ENCODE peak calls at places on chromosomes 11 and 22, in ten cellular contexts. G is pancreas; T is trophoblast cell; U is right lobe of liver; Z is gastrocnemius medialis; E is Panc1; R is GM23338; Y is mesendoderm; I is CD4-positive, CD25-positive, alpha-beta regulatory T cell; M is psoas muscle. N is an unnamed sample.
A peak's percentile ranks its signal among the peaks of the same experiment; 100 is the strongest.

GRCh38 chr22:28001171-28001835 is 82.2 kb upstream of the PITPNB start:
- DNase-seq in G (no peak), T (no peak), U (peak; percentile 51), Z (no peak), E (no peak), R (no peak), Y (no peak), I (no peak), M (no peak), N (no peak)

GRCh38 chr11:44950625-44951472 is at the start of gene TP53I11:
- DNase-seq in G (peak; percentile 80), T (peak; percentile 82), U (peak; percentile 79), Z (peak; percentile 37), E (no peak), R (no peak), Y (no peak), I (peak; percentile 46), M (peak; percentile 88), N (peak; percentile 95)

GRCh38 chr11:112265659-112266409 is 5.2 kb upstream of the PLET1 start:
- DNase-seq in G (no peak), T (no peak), U (no peak), Z (no peak), E (no peak), R (no peak), Y (no peak), I (no peak), M (no peak), N (peak; percentile 49)

GRCh38 chr11:12284321-12285050 is 92.9 kb upstream of the PARVA start:
- DNase-seq in G (no peak), T (no peak), U (no peak), Z (no peak), E (no peak), R (no peak), Y (no peak), I (no peak), M (no peak), N (no peak)

GRCh38 chr11:89487016-89487415 is 4.2 kb downstream of the NOX4 start:
- DNase-seq in G (no peak), T (no peak), U (no peak), Z (no peak), E (no peak), R (no peak), Y (peak; percentile 49), I (no peak), M (no peak), N (no peak)

GRCh38 chr11:97060184-97060583 is 670.4 kb downstream of the JRKL start:
- DNase-seq in G (no peak), T (no peak), U (no peak), Z (no peak), E (no peak), R (no peak), Y (no peak), I (no peak), M (no peak), N (no peak)

GRCh38 chr22:23263651-23264555 is 83.6 kb downstream of the BCR start:
- DNase-seq in G (no peak), T (no peak), U (no peak), Z (no peak), E (no peak), R (no peak), Y (no peak), I (peak; percentile 8), M (no peak), N (no peak)

GRCh38 chr22:46087816-46088277 is 62.5 kb upstream of the PPARA start:
- DNase-seq in G (peak; percentile 93), T (no peak), U (peak; percentile 92), Z (peak; percentile 79), E (no peak), R (no peak), Y (peak; percentile 11), I (no peak), M (peak; percentile 93), N (peak; percentile 92)

GRCh38 chr22:35746946-35747703 is 29.5 kb downstream of the APOL5 start:
- DNase-seq in G (no peak), T (no peak), U (no peak), Z (no peak), E (no peak), R (no peak), Y (no peak), I (no peak), M (no peak), N (no peak)

DNA sequence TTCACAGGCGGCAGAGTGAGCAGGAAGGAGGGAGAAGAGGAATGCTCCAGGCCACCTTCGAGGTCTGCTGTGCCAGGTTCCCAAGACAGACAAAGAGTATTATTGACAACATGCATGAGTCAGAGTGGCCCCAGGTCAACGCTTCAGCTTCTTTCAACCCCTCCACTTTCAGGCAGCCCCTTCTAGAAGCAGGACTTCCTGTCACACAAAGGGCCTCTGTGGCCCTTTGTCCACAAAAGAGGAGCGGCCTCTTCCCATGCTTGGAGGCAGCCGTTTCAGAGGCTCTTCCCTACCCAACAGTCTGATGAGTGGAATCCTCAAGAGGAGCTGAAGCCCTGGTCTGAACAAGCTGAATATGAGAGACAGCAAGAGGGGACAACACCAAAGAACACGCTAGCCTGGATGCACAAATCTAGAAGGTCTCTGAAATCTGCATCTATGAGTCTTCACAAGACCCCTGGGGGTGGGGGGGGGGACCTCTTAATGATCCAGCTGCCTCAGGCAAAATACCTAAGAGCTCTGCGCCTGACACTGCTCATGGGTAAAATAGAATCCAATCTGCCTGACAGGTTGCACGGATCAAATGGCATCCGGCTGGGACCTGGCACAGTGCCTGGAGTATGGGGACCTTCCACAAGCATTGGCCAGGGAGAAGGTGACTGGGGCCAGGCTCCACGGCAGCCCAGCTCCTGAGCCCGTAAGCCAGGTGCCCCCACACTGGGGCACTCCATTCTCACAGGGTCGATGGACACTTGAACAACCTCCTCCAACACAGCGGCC is 67.5 kb downstream of the PACSIN2 start:
- DNase-seq in G (peak; percentile 82), T (no peak), U (peak; percentile 74), Z (peak; percentile 69), E (no peak), R (no peak), Y (peak; percentile 72), I (no peak), M (peak; percentile 64), N (peak; percentile 72)
- H3K4me1 ChIP-seq in G (peaks cover 50% of the 10 kb centered on the region), T (peaks cover 45% of the 10 kb centered on the region), U (no peaks in the 10 kb centered on the region), Z (peaks cover 66% of the 10 kb centered on the region), E (peaks cover 57% of the 10 kb centered on the region), R (peaks cover 16% of the 10 kb centered on the region), Y (peaks cover 7% of the 10 kb centered on the region), I (peaks cover 20% of the 10 kb centered on the region), M (peaks cover 68% of the 10 kb centered on the region), N (peaks cover 36% of the 10 kb centered on the region)

GRCh38 chr22:25146906-25147754 is 52.5 kb upstream of the CRYBB3 start:
- DNase-seq in G (no peak), T (no peak), U (no peak), Z (no peak), E (no peak), R (no peak), Y (no peak), I (no peak), M (no peak), N (no peak)

GRCh38 chr22:25149014-25149413 is 50.6 kb upstream of the CRYBB3 start:
- DNase-seq in G (no peak), T (no peak), U (no peak), Z (no peak), E (no peak), R (no peak), Y (no peak), I (no peak), M (no peak), N (no peak)

GRCh38 chr22:25144522-25144921 is 55.1 kb upstream of the CRYBB3 start:
- DNase-seq in G (no peak), T (no peak), U (no peak), Z (no peak), E (no peak), R (no peak), Y (no peak), I (no peak), M (no peak), N (no peak)

GRCh38 chr22:25146311-25146710 is 53.3 kb upstream of the CRYBB3 start:
- DNase-seq in G (no peak), T (no peak), U (no peak), Z (no peak), E (no peak), R (no peak), Y (no peak), I (no peak), M (no peak), N (no peak)

DNA sequence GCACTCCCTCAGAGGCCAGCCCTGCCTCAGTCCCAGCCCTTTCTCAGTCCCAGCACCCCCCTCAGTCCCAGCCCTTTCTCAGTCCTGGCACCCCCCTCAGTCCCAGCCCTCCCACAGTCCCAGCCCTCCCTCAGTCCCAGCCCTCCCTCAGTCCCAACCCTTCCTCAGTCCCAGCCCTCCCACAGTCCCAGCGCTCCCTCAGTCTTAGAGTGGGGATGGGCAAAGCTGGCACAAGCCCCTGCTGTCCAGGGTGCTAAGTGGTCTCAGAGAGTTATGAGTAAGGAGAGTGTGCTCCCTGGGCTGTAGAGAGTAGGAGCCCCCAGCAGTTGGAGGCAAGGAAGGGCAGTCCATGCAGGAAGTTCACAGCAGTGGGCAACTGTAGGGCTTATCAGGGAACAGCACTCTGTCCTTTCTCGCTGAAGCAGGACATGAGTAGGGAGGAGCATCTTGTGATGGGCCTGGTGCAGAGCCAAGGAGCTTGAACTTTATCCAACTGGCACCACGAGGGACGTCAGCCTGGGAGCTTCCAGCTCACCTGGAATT is 51.4 kb upstream of the CRYBB3 start:
- DNase-seq in G (no peak), T (no peak), U (peak; percentile 84), Z (no peak), E (no peak), R (peak; percentile 34), Y (peak; percentile 73), I (no peak), M (no peak), N (no peak)
- H3K27ac ChIP-seq in G (peak overlapping the region; percentile 41), T (no peak overlapping the region), U (peak overlapping the region; percentile 20), Z (peak overlapping the region; percentile 70), E (no peak overlapping the region), R (no peak overlapping the region), Y (no peak overlapping the region), I (no peak overlapping the region), M (no peak overlapping the region), N (peak overlapping the region; percentile 61)

GRCh38 chr22:42610211-42610610 is 4.5 kb downstream of the POLDIP3 start:
- DNase-seq in G (no peak), T (no peak), U (no peak), Z (no peak), E (no peak), R (no peak), Y (no peak), I (no peak), M (no peak), N (no peak)
- H3K4me3 ChIP-seq in G (no peak overlapping the region), T (no peak overlapping the region), U (no peak overlapping the region), Z (no peak overlapping the region), E (no peak overlapping the region), R (no peak overlapping the region), Y (no peak overlapping the region), I (no peak overlapping the region), M (no peak overlapping the region), N (no peak overlapping the region)

DNA sequence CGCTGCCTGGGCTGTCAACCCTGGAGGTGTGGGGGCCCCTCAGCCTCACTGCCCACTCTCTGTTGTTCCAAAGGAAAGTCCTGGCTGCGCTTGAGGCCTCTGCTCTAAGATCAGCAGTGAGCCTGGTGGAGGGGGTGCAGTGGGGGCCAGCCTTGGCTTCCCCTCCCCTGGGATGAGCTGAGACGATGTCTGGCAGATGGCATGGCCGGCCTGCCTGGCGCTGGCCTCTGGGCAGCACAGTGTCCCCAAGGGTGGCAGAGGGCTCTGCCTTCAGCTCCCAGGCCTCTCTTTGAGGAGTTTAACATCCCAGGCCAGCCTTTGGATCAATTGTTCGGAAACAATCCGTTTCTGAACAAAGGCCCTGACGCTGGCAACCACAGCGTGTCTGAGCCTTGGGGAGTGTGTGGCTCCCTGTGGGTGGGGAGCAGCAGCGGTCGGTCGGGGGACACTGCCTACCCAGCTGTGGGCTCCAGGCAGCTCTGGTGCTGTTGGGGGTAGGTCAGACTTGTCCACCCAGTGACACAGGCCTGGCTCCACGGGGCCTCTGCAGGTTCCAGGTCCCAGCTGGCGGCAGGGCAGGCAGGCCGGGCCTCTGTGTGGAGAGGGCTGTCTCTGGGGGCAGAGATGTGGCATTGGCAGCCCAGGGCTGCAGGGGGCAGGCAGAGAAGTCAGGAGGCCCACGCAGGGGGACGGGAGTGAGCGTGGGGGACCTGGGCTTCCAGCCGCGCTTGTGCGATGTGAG is 12.1 kb downstream of the TSPAN4 start:
- DNase-seq in G (no peak), T (no peak), U (no peak), Z (no peak), E (no peak), R (no peak), Y (no peak), I (no peak), M (no peak), N (peak; percentile 66)
- H3K4me1 ChIP-seq in G (peaks cover 8% of the 10 kb centered on the region), T (peaks cover 5% of the 10 kb centered on the region), U (no peaks in the 10 kb centered on the region), Z (no peaks in the 10 kb centered on the region), E (peaks cover 42% of the 10 kb centered on the region), R (peaks cover 21% of the 10 kb centered on the region), Y (no peaks in the 10 kb centered on the region), I (peaks cover 5% of the 10 kb centered on the region), M (peaks cover 3% of the 10 kb centered on the region), N (no peaks in the 10 kb centered on the region)

N was measured in right cardiac atrium.